ENCODE peak calls at places on chromosome 20, in seven cellular contexts. P is cardiac muscle cell, G is nephron progenitor cell, A is DND-41, F is transverse colon, Y is WTC11, Q is lower lobe of right lung. V is an unnamed sample.
A peak's percentile ranks its signal among the peaks of the same experiment; 100 is the strongest.

GRCh38 chr20:36542019-36542488 is 735 bp downstream of the MYL9 start:
- DNase-seq in P (peak; percentile 72), G (peak; percentile 54), A (no peak), F (peak; percentile 38), Y (peak; percentile 71), Q (no peak), V (no peak)

GRCh38 chr20:40120827-40121226 is 568.2 kb downstream of the MAFB start:
- DNase-seq in P (no peak), G (no peak), A (no peak), F (no peak), Y (no peak), Q (no peak), V (no peak)

GRCh38 chr20:56683077-56683865 is 54.2 kb downstream of the TFAP2C start:
- DNase-seq in P (no peak), G (no peak), A (no peak), F (no peak), Y (no peak), Q (no peak), V (no peak)

GRCh38 chr20:31758521-31758920 is 19.4 kb downstream of the TPX2 start:
- DNase-seq in P (no peak), G (no peak), A (no peak), F (no peak), Y (no peak), Q (no peak), V (no peak)

GRCh38 chr20:17882065-17882833 is 86.3 kb downstream of the SNX5 start:
- DNase-seq in P (no peak), G (no peak), A (no peak), F (no peak), Y (no peak), Q (no peak), V (no peak)

GRCh38 chr20:49165611-49166010 is 22.5 kb downstream of the STAU1 start:
- DNase-seq in P (no peak), G (no peak), A (no peak), F (no peak), Y (no peak), Q (no peak), V (peak; percentile 57)

GRCh38 chr20:57037689-57038088 is 228.8 kb downstream of the BMP7 start:
- DNase-seq in P (no peak), G (no peak), A (no peak), F (no peak), Y (no peak), Q (no peak), V (no peak)

GRCh38 chr20:46584508-46584907 is 34.1 kb upstream of the OCSTAMP start:
- DNase-seq in P (no peak), G (no peak), A (no peak), F (no peak), Y (no peak), Q (no peak), V (no peak)

GRCh38 chr20:49384437-49385434 is 97.7 kb downstream of the KCNB1 start:
- DNase-seq in P (peak; percentile 89), G (peak; percentile 92), A (peak; percentile 77), F (peak; percentile 71), Y (peak; percentile 97), Q (peak; percentile 71), V (peak; percentile 65)

DNA sequence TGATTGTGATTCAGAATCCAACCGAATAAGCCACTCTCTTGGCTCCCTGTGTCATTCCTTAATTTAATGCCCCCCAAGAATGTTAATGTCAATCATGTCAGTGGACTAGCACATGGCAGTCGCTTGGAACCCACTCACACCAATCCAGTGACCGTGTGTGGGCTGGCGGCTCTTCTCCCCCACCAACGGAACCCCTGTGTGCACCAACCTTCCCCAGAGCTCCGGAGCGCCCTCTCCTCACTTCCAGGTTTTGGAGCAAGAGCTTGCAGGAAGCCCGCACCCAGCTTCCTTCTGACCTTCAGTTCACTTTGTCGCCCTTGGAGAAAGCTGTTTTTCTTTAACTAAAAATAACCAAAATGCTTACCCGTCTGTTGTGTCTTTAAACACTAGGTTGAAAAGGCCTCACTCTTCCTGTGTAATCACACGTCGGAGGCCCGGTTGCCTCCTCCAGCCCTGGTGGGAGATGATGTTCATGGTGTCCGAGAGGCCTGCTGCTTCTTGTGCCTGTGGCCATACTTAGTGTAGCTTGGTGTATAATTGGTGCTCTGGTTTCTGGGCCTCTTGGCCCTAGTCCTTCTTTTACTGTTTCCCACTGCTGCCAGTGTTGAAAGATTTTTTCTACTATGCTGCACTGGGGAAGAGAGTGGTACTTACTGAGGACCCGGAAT is 17.8 kb upstream of the MAP1LC3A start:
- DNase-seq in P (no peak), G (no peak), A (no peak), F (no peak), Y (no peak), Q (no peak), V (no peak)
- TF ChIP-seq CTCF in P (no peak), G (no peak), A (no peak), F (no peak), Y (no peak), Q (no peak), V (no peak)

GRCh38 chr20:59385461-59385860 is 85.0 kb downstream of the EDN3 start:
- DNase-seq in P (peak; percentile 3), G (no peak), A (peak; percentile 54), F (no peak), Y (peak; percentile 25), Q (no peak), V (no peak)
- TF ChIP-seq CTCF in P (no peak), G (no peak), A (peak; percentile 32), F (no peak), Y (no peak), Q (no peak), V (no peak)

DNA sequence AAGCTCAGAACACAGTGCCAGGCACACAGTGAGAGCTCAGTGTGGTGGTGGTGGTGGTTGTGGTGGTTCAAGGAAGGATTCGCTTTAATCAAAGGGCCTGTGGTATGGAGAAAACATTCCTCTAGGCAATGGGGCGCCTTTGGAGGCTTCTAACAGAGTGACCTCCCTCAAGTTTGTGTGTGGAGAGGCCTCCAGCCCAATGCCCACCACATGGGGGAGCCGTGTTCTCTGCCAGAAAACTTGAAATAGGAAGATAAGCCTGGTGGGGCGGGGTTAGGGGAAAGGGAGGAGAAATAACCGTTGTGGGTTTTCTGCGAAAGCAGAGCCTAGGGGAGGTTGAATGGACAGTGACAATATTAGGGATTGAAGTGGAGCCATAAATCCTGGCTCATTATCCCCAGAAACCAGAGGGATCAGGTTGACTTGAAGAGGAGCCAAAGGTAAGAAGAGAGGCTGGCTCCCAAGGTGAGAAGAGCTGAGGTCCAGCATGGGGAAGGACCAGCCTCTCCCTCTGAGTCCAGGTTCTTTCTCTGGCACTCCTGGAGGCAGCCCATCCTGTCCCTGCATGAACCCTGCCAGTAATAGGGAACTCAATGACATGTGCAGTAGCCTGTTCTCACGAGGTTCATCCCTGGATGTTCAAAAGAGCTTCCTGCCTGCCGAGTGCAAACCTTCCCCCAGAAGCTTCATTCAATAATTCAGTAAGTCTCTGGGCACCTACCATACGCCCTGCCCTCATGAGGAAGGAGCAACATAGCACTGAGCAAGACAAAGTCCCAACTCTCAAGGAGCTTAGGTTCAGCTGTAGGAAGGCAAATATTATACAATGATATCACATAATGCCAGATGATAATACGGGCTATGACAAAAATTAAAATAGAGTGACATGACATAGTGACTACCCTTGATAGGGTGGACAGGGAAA is 51.4 kb downstream of the TGM2 start:
- DNase-seq in P (peak; percentile 42), G (peak; percentile 40), A (peak; percentile 19), F (no peak), Y (peak; percentile 81), Q (no peak), V (no peak)
- TF ChIP-seq CTCF in P (peak; percentile 41), G (peak; percentile 28), A (peak; percentile 32), F (no peak), Y (no peak), Q (peak; percentile 32), V (no peak)

DNA sequence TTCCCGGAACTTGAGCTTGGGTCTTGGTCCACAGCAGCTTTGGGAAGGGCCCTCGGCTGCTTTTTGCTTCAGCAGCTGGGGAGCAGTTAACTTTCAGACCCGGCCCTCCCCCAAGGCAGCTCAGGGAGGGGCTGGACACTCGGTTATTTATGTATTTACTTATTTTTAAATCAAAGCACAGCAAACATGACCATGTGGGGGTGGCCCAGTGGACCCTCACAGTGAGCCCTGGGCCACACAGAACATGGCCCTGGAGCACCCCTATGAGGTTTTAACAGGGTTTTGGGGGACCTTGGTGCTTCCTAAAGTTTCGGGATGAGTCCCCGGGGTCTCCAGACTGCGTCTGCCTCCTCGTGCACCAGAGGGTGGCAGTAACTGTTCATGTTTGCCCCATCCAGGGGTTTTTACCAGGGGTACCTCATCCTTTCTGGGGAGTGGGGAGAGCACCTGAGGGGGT is 26.6 kb upstream of the NPBWR2 start:
- DNase-seq in P (no peak), G (peak; percentile 1), A (no peak), F (no peak), Y (peak; percentile 52), Q (peak; percentile 12), V (no peak)
- TF ChIP-seq CTCF in P (peak; percentile 2), G (no peak), A (peak; percentile 28), F (no peak), Y (peak; percentile 25), Q (no peak), V (no peak)

GRCh38 chr20:25082498-25082873 is 545 bp upstream of the VSX1 start:
- DNase-seq in P (no peak), G (no peak), A (peak; percentile 5), F (no peak), Y (no peak), Q (no peak), V (no peak)
- TF ChIP-seq CTCF in P (peak; percentile 15), G (no peak), A (no peak), F (no peak), Y (no peak), Q (no peak), V (no peak)

DNA sequence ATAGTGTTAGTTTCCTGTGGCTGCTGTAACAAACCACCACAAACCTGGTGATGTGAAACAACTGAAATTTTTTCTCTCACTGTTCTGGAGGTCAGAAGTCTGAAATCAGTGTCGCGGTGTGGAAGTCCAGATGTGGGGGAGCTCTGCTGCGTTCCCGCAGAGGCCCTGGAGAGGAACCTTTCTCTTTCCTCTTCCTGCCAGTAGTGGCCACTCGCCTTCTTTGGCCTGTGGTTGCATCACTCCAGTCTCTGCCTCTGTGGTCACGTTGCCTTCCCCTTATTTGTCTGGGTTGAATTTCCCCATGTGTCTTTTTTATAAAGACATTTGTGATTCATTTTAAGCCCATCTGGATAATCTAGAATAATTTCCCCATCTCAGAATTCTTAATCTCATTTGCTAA is 295.5 kb upstream of the FLRT3 start:
- DNase-seq in P (no peak), G (no peak), A (no peak), F (no peak), Y (peak; percentile 21), Q (no peak), V (no peak)
- TF ChIP-seq CTCF in P (peak; percentile 4), G (no peak), A (no peak), F (no peak), Y (no peak), Q (no peak), V (no peak)